ENCODE peak calls at places on chromosomes 2 and 18, in ten cellular contexts. B is cardiac fibroblast, T is keratinocyte, U is fibroblast of lung, G is IMR-90, C is fibroblast of pulmonary artery, R is heart left ventricle, E is fibroblast of villous mesenchyme, F is HCT116, D is astrocyte of the spinal cord. O is an unnamed sample.

GRCh38 chr18:79574938-79575525 is 104.6 kb upstream of the CTDP1 start:
- DNase-seq in D (no peak), U (no peak), T (no peak), B (no peak), E (no peak), R (peak), C (no peak), G (no peak), F (no peak), O (no peak)

GRCh38 chr2:237330539-237330938 is 83.4 kb downstream of the COL6A3 start:
- DNase-seq in T (no peak), U (no peak), C (no peak), R (no peak), B (no peak), E (no peak), D (no peak), F (no peak), G (no peak), O (no peak)

GRCh38 chr18:24922491-24922890 is 429.5 kb downstream of the ZNF521 start:
- DNase-seq in U (no peak), E (no peak), B (no peak), R (no peak), D (no peak), F (no peak), C (no peak), G (no peak), T (no peak), O (no peak)

GRCh38 chr18:77133920-77134496 is 1.4 kb upstream of the MBP start:
- DNase-seq in B (no peak), G (no peak), T (no peak), C (no peak), R (peak), D (no peak), F (no peak), U (no peak), E (no peak), O (no peak)

GRCh38 chr18:30271716-30272115 is 770.8 kb downstream of the DSC3 start:
- DNase-seq in R (no peak), U (no peak), G (no peak), F (no peak), E (no peak), C (no peak), B (no peak), T (no peak), D (no peak), O (no peak)

GRCh38 chr2:88122141-88122884 is 5.5 kb downstream of the FABP1 start:
- DNase-seq in G (no peak), D (no peak), C (no peak), U (no peak), B (no peak), T (no peak), F (no peak), E (no peak), R (no peak), O (no peak)

GRCh38 chr2:219045937-219046550 is 4.7 kb upstream of the CFAP65 start:
- DNase-seq in C (peak), G (peak), E (peak), F (no peak), U (peak), D (peak), R (no peak), B (peak), T (no peak), O (peak)

GRCh38 chr2:232504438-232504837 is 15.8 kb upstream of the PRSS56 start:
- DNase-seq in C (no peak), G (no peak), U (no peak), R (no peak), D (no peak), E (no peak), B (no peak), T (no peak), F (no peak), O (peak)

GRCh38 chr18:31566576-31567306 is 24.9 kb upstream of the TTR start:
- DNase-seq in B (no peak), U (no peak), E (no peak), C (no peak), D (no peak), F (no peak), R (no peak), T (no peak), G (no peak), O (no peak)

GRCh38 chr2:237026981-237027711 is 58.5 kb upstream of the COPS8 start:
- DNase-seq in F (peak), R (peak), T (peak), G (peak), C (peak), E (peak), D (peak), B (peak), U (peak), O (peak)

GRCh38 chr2:233075966-233076339 is 15.8 kb downstream of the INPP5D start:
- DNase-seq in E (no peak), D (no peak), R (no peak), T (no peak), C (no peak), B (no peak), F (no peak), G (no peak), U (no peak), O (no peak)

GRCh38 chr2:121199281-121200010 is 85.6 kb downstream of the TFCP2L1 start:
- DNase-seq in E (no peak), U (no peak), G (no peak), T (no peak), D (no peak), R (no peak), B (no peak), C (no peak), F (no peak), O (no peak)

GRCh38 chr2:150532883-150533282 is 45.4 kb upstream of the RND3 start:
- DNase-seq in T (no peak), R (no peak), F (no peak), C (peak), G (peak), U (peak), E (peak), B (peak), D (no peak), O (peak)

GRCh38 chr2:212843409-212844199 is 305.0 kb upstream of the ERBB4 start:
- DNase-seq in B (peak), T (peak), F (no peak), U (peak), E (peak), C (peak), D (peak), R (no peak), G (peak), O (peak)

GRCh38 chr18:45836242-45837215 is 11.1 kb downstream of the SIGLEC15 start:
- DNase-seq in B (no peak), G (peak), D (no peak), F (no peak), R (no peak), C (no peak), T (no peak), U (no peak), E (peak), O (no peak)

GRCh38 chr2:9206991-9207640 is 504 bp downstream of the ASAP2 start:
- DNase-seq in F (no peak), E (no peak), G (no peak), B (no peak), T (no peak), C (no peak), D (peak), U (peak), R (peak), O (no peak)

GRCh38 chr18:70426818-70427217 is 138.0 kb downstream of the SOCS6 start:
- DNase-seq in F (no peak), B (no peak), C (no peak), U (no peak), D (no peak), T (no peak), E (no peak), G (no peak), R (no peak), O (no peak)

GRCh38 chr2:84481702-84482101 is 22.6 kb upstream of the SUCLG1 start:
- DNase-seq in U (peak), R (no peak), C (peak), G (peak), E (peak), D (peak), F (no peak), T (no peak), B (peak), O (peak)

GRCh38 chr2:59745085-59745484 is 808.4 kb downstream of the BCL11A start:
- DNase-seq in B (no peak), C (no peak), F (no peak), D (no peak), E (no peak), R (no peak), U (no peak), T (no peak), G (no peak), O (no peak)

GRCh38 chr2:207632575-207633492 is 7.6 kb upstream of the METTL21A start:
- DNase-seq in E (peak), C (peak), T (no peak), U (peak), B (peak), G (peak), R (no peak), D (no peak), F (no peak), O (peak)

GRCh38 chr2:106193491-106193976 is 567 bp downstream of the UXS1 start:
- DNase-seq in T (no peak), F (no peak), D (peak), E (no peak), R (peak), B (no peak), C (no peak), G (no peak), U (no peak), O (no peak)

GRCh38 chr2:10327896-10328666 is 25.4 kb downstream of the HPCAL1 start:
- DNase-seq in B (no peak), C (no peak), E (no peak), G (no peak), F (no peak), D (no peak), R (no peak), T (no peak), U (no peak), O (no peak)

GRCh38 chr2:158928965-158929364 is 39.5 kb upstream of the TANC1 start:
- DNase-seq in E (no peak), G (no peak), R (no peak), T (no peak), D (no peak), C (no peak), B (no peak), U (no peak), F (no peak), O (no peak)

GRCh38 chr2:118738524-118739308 is 108.7 kb downstream of the EN1 start:
- DNase-seq in B (peak), G (peak), R (no peak), D (peak), C (peak), F (peak), T (peak), U (peak), E (peak), O (peak)

GRCh38 chr2:128531856-128532255 is 213.2 kb upstream of the HS6ST1 start:
- DNase-seq in B (no peak), U (peak), F (no peak), T (no peak), D (no peak), E (peak), R (no peak), C (no peak), G (no peak), O (peak)
- TF ChIP-seq CTCF in B (no peak), U (no peak), F (peak), T (no peak), D (peak), E (peak), R (peak), C (peak), G (peak), O (peak)

DNA sequence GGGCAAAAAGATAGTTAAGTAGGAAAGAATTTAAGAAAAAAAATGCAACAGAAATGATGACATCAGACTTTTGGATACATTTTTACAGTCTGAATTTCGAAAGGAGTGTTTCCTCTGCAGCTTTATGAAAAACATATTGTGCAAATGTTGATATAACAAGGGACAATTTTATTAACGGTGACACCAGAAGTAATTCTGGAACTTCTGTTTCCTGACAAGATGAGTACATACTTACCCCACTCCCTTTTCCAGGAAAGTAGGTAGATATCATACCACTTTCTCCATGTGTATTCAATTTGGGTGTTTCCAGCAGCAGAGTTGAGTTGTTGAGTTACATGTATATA is 369.6 kb downstream of the FBXO15 start:
- DNase-seq in D (no peak), U (no peak), F (no peak), R (no peak), G (no peak), C (peak), T (no peak), E (no peak), B (peak), O (no peak)
- H3K4me3 ChIP-seq in D (no peak), U (no peak), F (no peak), R (no peak), G (no peak), C (no peak), T (no peak), E (no peak), B (no peak), O (no peak)

GRCh38 chr2:203859030-203859854 is 8.3 kb upstream of the CTLA4 start:
- DNase-seq in T (no peak), C (no peak), E (no peak), D (no peak), B (no peak), U (no peak), F (no peak), G (no peak), R (no peak), O (no peak)

GRCh38 chr2:203857656-203858055 is 9.9 kb upstream of the CTLA4 start:
- DNase-seq in C (no peak), D (no peak), R (no peak), F (no peak), G (no peak), E (no peak), T (no peak), B (no peak), U (no peak), O (no peak)

GRCh38 chr2:203855274-203855673 is 12.3 kb upstream of the CTLA4 start:
- DNase-seq in R (no peak), C (no peak), U (no peak), G (no peak), T (no peak), D (no peak), B (no peak), F (no peak), E (no peak), O (no peak)

GRCh38 chr2:203861197-203861596 is 6.4 kb upstream of the CTLA4 start:
- DNase-seq in R (no peak), F (no peak), E (no peak), G (no peak), T (no peak), B (no peak), U (no peak), D (no peak), C (no peak), O (no peak)

DNA sequence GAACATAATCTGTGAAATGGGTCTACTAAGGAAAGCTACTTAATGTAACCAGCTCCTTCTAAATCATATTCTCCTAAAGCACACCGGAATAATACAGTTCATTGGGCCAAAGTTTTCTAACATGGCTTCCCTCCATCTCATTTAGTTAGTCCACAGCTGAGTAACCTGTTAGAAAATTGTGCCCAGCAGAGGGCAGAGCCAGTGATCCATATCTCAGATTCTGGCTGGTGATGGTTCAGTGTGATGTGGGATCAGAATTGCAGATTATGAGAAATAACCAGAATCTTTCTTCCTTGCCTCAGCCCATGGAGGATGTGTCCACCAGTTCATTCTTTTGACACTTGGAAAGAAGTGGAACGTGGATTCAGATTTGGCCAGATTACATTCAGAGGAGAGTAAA is 9.4 kb upstream of the CTLA4 start:
- DNase-seq in C (no peak), G (no peak), T (no peak), B (no peak), E (no peak), D (no peak), R (no peak), U (no peak), F (peak), O (no peak)
- TF ChIP-seq CTCF in C (no peak), G (no peak), T (peak), B (no peak), E (no peak), D (no peak), R (no peak), U (no peak), F (no peak), O (no peak)

GRCh38 chr2:19607931-19608762 is 249.7 kb upstream of the OSR1 start:
- DNase-seq in B (peak), T (no peak), G (peak), D (peak), C (peak), U (peak), E (peak), F (no peak), R (no peak), O (peak)
- H3K4me3 ChIP-seq in B (no peak), T (no peak), G (no peak), D (no peak), C (no peak), U (peak), E (no peak), F (peak), R (no peak), O (no peak)

GRCh38 chr2:11534746-11535484 is 1.1 kb downstream of the GREB1 start:
- DNase-seq in U (no peak), D (no peak), F (no peak), R (no peak), B (no peak), G (no peak), T (no peak), C (no peak), E (no peak), O (no peak)
- TF ChIP-seq CTCF in U (no peak), D (peak), F (no peak), R (no peak), B (peak), G (no peak), T (peak), C (peak), E (peak), O (peak)

DNA sequence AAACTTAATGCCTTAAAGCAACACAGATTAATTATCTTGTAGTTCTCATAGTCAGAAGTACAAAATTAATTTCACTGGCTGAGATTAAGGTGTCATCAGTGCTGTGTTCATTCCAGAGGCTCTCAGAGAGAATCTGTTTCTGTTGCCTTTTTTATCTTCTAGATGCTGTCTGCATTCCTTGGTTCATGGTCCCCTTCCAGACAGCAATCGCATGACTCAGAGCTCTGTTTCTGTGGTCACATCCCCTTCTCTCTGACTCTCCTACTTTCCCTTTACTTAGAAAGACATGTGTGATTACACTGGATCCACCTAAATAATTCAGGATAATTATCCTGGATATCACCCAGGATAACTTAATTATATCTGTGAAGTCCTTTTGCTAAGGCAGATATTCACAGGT is 148.6 kb downstream of the MAIP1 start:
- DNase-seq in U (peak), F (no peak), B (peak), C (peak), T (no peak), G (peak), R (no peak), D (peak), E (peak), O (peak)
- H3K4me3 ChIP-seq in U (no peak), F (no peak), B (no peak), C (no peak), T (no peak), G (no peak), R (no peak), D (no peak), E (no peak), O (no peak)

DNA sequence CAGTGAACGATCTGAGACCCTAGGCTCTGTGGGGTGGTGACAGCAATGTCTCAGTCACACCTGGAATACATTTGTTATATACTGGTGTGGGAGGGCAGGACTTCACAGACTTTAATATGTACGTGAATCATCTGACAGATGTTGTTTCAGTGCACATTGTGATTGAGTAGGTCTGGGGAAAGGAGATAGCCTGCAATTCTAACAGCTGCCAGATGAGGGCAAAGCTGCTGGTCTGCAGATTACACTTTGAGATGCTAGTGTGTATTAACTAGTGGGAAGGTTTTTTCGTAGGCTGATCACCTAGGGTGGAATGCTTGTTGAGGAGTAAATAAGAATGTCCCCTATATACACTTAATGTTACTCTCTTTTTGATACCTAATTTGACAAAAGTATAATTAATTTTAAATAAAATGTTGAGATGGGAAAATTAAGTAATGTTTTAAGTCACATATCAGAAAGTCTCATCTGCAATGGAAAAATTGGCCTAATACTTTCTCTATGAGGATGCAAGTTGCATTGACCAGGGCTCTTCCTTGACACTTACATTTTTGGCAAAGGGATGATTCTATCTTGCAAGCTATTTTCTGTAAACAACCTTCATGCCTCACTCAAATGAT is 496.9 kb upstream of the HNMT start:
- DNase-seq in C (peak), T (no peak), E (peak), G (no peak), D (peak), B (peak), R (peak), U (no peak), F (no peak), O (peak)
- TF ChIP-seq CTCF in C (peak), T (peak), E (peak), G (no peak), D (peak), B (peak), R (peak), U (peak), F (peak), O (peak)

DNA sequence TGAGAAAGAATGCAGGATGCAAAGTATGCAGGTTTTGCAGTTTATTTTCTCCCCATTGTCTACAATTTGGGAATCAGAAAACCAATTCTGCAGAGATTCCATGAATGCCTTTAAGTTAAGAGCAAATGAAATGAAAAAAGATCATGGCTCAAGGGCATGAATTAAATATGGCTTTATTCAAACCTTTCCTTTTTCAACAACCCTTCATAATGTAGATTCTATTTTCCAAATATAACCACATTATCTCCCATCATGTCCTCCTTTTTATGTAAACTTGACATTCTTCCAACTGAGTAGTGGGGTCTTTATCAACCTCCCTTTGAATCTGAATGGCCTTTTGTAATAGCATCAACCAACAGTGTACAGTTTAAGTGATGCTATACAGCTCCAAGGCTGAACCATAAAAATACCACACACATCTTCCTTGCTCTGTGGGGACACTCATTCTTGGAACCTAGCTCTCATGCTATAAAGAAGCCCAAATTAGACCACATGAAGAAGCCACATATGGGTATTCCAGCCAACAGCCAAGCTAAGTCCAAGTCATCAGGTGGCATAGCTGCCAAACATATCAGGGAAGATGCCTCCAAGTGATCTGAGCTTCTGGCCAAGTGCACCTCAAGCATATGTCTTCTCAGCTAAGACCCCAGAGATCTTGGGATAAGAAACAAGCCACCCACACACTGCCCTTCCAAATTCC is 49.7 kb downstream of the PIAS2 start:
- DNase-seq in R (no peak), F (no peak), U (no peak), B (no peak), E (no peak), D (no peak), T (no peak), G (no peak), C (no peak), O (no peak)
- H3K4me3 ChIP-seq in R (no peak), F (no peak), U (no peak), B (no peak), E (no peak), D (no peak), T (no peak), G (no peak), C (no peak), O (no peak)

DNA sequence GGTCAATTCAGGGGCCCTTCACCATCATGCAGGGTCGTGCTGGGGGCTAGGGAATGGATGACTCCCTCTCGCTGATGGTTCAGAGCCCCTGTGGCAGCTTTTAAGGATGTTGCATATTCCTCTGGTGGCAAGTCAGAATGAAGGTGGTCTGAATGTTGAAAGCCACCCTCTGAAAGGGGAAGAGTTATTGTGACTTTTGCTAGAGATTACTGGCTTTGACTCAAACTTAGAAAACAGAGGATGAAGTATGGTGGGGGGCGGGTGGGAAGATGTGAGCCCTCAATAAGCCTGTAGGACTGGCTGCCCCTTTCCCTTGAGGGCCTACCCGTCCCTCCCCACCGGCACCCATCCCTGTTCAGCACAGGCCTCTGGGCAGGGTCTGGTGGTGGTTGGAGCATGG is 23.2 kb downstream of the MC2R start:
- DNase-seq in R (no peak), G (no peak), F (no peak), U (no peak), E (no peak), D (no peak), B (no peak), T (no peak), C (no peak), O (no peak)
- TF ChIP-seq CTCF in R (no peak), G (no peak), F (no peak), U (no peak), E (no peak), D (no peak), B (no peak), T (no peak), C (no peak), O (no peak)

O was measured in fibroblast of mammary gland.